ENCODE peak calls at places on chromosomes 7 and 10, in seven cellular contexts. O is Caco-2; W is hepatocyte; F is fibroblast of pulmonary artery; K is CD8-positive, alpha-beta T cell; G is thoracic aorta; R is lower leg skin. T is an unnamed sample.

GRCh38 chr10:27099448-27099847 is 846 bp downstream of the ANKRD26 start:
- DNase-seq in G (no peak), W (no peak), R (no peak), K (no peak), O (no peak), F (no peak), T (no peak)

GRCh38 chr10:99172130-99172738 is 63.4 kb downstream of the HPSE2 start:
- DNase-seq in R (no peak), K (no peak), W (peak; percentile 80), G (no peak), F (peak; percentile 42), O (peak; percentile 56), T (no peak)

GRCh38 chr7:30713397-30713796 is 31.1 kb upstream of the CRHR2 start:
- DNase-seq in O (no peak), R (no peak), W (no peak), G (no peak), F (peak; percentile 29), K (no peak), T (no peak)

GRCh38 chr10:119119400-119119799 is 15.5 kb downstream of the DENND10 start:
- DNase-seq in F (no peak), G (no peak), O (no peak), K (no peak), R (no peak), W (no peak), T (no peak)

GRCh38 chr7:83267141-83267631 is 104.5 kb upstream of the PCLO start:
- DNase-seq in K (no peak), G (no peak), W (peak; percentile 54), O (no peak), F (peak; percentile 47), R (no peak), T (no peak)

GRCh38 chr7:81887691-81888090 is 117.8 kb upstream of the HGF start:
- DNase-seq in F (no peak), O (no peak), G (no peak), K (no peak), R (no peak), W (no peak), T (no peak)

GRCh38 chr10:101258179-101258885 is 29.1 kb upstream of the LBX1 start:
- DNase-seq in G (no peak), F (no peak), W (no peak), R (no peak), K (no peak), O (peak; percentile 50), T (peak; percentile 8)

GRCh38 chr7:79984210-79984609 is 150.4 kb upstream of the GNAI1 start:
- DNase-seq in K (no peak), F (peak; percentile 24), G (no peak), W (no peak), O (no peak), R (no peak), T (no peak)

GRCh38 chr7:2684501-2684900 is 3.5 kb upstream of the AMZ1 start:
- DNase-seq in W (no peak), O (no peak), K (no peak), R (no peak), F (no peak), G (no peak), T (no peak)

GRCh38 chr10:104406715-104407517 is 53.3 kb downstream of the CFAP58 start:
- DNase-seq in K (no peak), O (no peak), W (peak; percentile 46), G (no peak), R (no peak), F (peak; percentile 66), T (no peak)

GRCh38 chr7:140478361-140479061 is 794 bp downstream of the MKRN1 start:
- DNase-seq in W (peak; percentile 67), G (no peak), R (peak; percentile 89), K (peak; percentile 59), O (peak; percentile 53), F (peak; percentile 43), T (no peak)

GRCh38 chr10:132891994-132892393 is 50.4 kb downstream of the CFAP46 start:
- DNase-seq in G (no peak), R (peak; percentile 15), O (no peak), F (peak; percentile 46), K (no peak), W (peak; percentile 62), T (no peak)

GRCh38 chr10:104080762-104081161 is 4.9 kb downstream of the COL17A1 start:
- DNase-seq in R (no peak), G (no peak), W (peak; percentile 50), F (peak; percentile 58), K (no peak), O (no peak), T (peak; percentile 18)

GRCh38 chr7:79009647-79010046 is 443.8 kb downstream of the MAGI2 start:
- DNase-seq in O (no peak), G (no peak), W (no peak), F (no peak), R (no peak), K (no peak), T (no peak)

GRCh38 chr10:116274141-116274861 is 1.3 kb upstream of the GFRA1 start:
- DNase-seq in R (peak; percentile 89), F (no peak), W (peak; percentile 31), K (no peak), O (no peak), G (no peak), T (no peak)

GRCh38 chr10:11589738-11590137 is 21.7 kb downstream of the USP6NL start:
- DNase-seq in G (no peak), K (no peak), W (no peak), R (no peak), O (no peak), F (no peak), T (no peak)
- H3K4me3 ChIP-seq in G (no peak overlapping the region), K (no peak overlapping the region), W (no peak overlapping the region), R (no peak overlapping the region), O (no peak overlapping the region), F (no peak overlapping the region), T (no peak overlapping the region)

DNA sequence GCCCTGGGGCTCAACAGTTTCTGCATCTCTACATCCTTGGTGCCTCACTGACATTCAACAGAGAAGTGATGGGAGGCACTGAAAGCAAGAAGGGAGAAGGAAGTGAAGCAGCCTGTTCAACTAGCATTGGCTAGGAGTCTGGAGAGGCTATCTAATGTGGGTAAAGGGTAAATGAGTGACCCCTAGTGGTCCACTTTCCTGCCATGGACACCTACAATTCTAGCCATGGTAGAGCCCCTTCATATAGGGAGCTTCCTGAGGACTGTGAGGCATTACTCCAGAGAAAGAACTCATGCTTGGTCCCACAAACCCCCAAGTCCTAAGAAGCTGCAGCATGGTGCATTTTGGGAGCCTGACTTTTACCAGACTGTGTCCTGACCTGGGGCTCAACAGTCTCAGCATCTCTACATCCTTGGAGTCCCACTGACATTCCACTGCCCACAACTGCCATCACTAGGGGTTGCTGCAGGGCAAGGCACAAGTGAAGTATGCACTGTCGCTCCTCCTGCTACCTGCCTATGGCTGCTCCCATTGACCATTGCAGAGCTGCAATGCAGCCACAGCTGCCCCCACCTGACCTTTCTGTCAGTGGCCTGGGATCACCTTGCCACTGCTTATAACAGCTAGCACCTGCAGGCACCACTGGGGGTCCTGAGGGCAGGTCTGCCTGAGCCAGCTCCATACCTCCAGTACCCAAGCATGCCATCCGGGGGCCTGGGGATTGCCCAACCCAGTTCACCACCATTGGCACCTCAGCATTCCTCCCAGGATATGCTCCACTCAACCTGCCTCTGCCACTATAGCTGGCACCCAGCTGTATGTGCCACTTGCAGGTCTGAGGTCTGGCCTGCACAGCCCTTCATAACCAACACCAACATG is 44.1 kb upstream of the CDK6 start:
- DNase-seq in G (no peak), F (peak; percentile 47), K (no peak), R (no peak), W (peak; percentile 19), O (peak; percentile 66), T (no peak)
- TF ChIP-seq CTCF in G (peak; percentile 29), F (no peak), K (no peak), R (no peak), W (peak; percentile 22), O (peak; percentile 44), T (peak; percentile 30)

DNA sequence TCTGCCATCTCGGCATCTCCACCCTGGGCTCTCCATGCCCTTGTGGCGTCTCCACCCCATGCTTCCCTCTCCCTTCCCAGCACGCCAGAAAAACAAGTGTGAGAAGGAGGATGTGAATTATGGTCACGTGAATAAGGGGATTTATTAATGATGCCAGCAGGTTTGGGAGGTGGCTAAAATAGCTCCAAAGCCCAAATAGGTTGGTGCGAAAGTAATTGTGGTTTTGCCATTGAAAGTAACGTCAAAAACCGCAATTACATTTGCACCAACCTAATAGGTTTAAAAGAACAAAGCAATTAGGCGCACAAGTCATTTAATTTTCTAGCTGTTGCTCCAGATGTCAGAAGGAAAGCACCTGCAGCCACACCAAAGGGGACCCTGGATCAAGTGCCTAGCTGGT is 224.4 kb upstream of the PPP2R2D start:
- DNase-seq in O (no peak), G (no peak), W (no peak), F (no peak), K (no peak), R (no peak), T (no peak)
- H3K4me3 ChIP-seq in O (no peak overlapping the region), G (no peak overlapping the region), W (no peak overlapping the region), F (no peak overlapping the region), K (no peak overlapping the region), R (no peak overlapping the region), T (no peak overlapping the region)

DNA sequence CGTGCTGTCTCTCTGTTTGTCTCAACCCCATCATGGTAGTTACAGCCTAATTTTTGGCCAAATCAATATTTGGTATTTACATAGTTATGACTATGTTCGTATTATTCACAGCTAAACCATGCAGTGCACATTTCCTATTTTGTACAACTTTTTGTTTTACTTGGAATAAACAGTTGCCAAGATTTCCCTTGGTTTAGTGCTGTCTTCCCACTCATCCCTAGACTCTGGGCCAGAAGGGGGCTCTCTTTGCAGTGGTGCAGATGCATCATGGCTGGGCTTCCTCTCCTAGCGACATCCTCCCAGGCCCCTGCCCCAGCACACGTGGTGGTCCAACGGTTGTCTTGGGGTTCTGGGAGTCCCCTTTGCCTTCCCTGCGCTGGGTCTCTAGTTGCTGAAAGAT is 151.6 kb downstream of the PTPN20 start:
- DNase-seq in W (no peak), R (peak; percentile 46), K (no peak), F (peak; percentile 17), O (no peak), G (no peak), T (no peak)
- TF ChIP-seq CTCF in W (peak; percentile 9), R (no peak), K (no peak), F (peak; percentile 34), O (no peak), G (no peak), T (no peak)

GRCh38 chr10:71243756-71244637 is 31.6 kb downstream of the UNC5B start:
- DNase-seq in G (no peak), F (peak; percentile 53), O (peak; percentile 75), W (no peak), R (no peak), K (no peak), T (no peak)

GRCh38 chr10:71244638-71245419 is 32.5 kb downstream of the UNC5B start:
- DNase-seq in K (no peak), G (no peak), F (peak; percentile 96), R (peak; percentile 91), O (no peak), W (peak; percentile 66), T (no peak)

GRCh38 chr10:71247306-71247705 is 34.9 kb downstream of the UNC5B start:
- DNase-seq in G (no peak), W (no peak), F (no peak), R (no peak), K (no peak), O (no peak), T (no peak)

GRCh38 chr10:71246591-71247143 is 34.3 kb downstream of the UNC5B start:
- DNase-seq in G (no peak), F (no peak), K (no peak), R (no peak), O (peak; percentile 99), W (peak; percentile 83), T (no peak)

GRCh38 chr10:71245420-71246325 is 33.3 kb downstream of the UNC5B start:
- DNase-seq in F (no peak), R (no peak), O (no peak), K (no peak), G (no peak), W (no peak), T (no peak)
- H3K4me3 ChIP-seq in F (no peak overlapping the region), R (no peak overlapping the region), O (no peak overlapping the region), K (no peak overlapping the region), G (no peak overlapping the region), W (no peak overlapping the region), T (no peak overlapping the region)

GRCh38 chr10:122688293-122688989 is 11.2 kb downstream of the C10orf120 start:
- DNase-seq in R (no peak), O (no peak), K (no peak), G (no peak), W (peak; percentile 22), F (peak; percentile 37), T (no peak)
- TF ChIP-seq CTCF in R (no peak), O (no peak), K (no peak), G (no peak), W (no peak), F (no peak), T (no peak)

T was measured in GM12864.